ENCODE peak calls at places on chromosomes 11 and 22, in nine cellular contexts. A is H1, L is transverse colon, M is sigmoid colon, G is spleen, I is stomach, O is breast epithelium, X is K562, E is HCT116. D is an unnamed sample.

GRCh38 chr11:61978703-61979661 is 11.5 kb upstream of the FTH1 start:
- DNase-seq in I (no peak), M (no peak), X (peak), O (peak), A (no peak), L (no peak), G (peak), E (no peak), D (peak)

GRCh38 chr11:72224587-72225410 is at the start of gene INPPL1:
- DNase-seq in G (peak), X (peak), E (no peak), I (peak), L (peak), M (peak), A (peak), O (no peak), D (no peak)

GRCh38 chr11:67310246-67311050 is 7.1 kb downstream of the SSH3 start:
- DNase-seq in X (no peak), G (peak), M (no peak), I (peak), E (no peak), L (no peak), O (peak), A (no peak), D (no peak)

GRCh38 chr11:68191661-68192579 is 21.2 kb downstream of the KMT5B start:
- DNase-seq in L (no peak), I (no peak), E (no peak), G (no peak), O (no peak), M (no peak), X (no peak), A (no peak), D (no peak)

GRCh38 chr22:33971561-33971961 is 51.3 kb upstream of the LARGE1 start:
- DNase-seq in E (no peak), M (no peak), X (no peak), L (no peak), I (no peak), G (no peak), A (no peak), O (no peak), D (no peak)

GRCh38 chr22:50481440-50482106 is at the start of gene ADM2:
- DNase-seq in G (peak), E (no peak), A (peak), O (no peak), I (peak), M (no peak), X (peak), L (peak), D (no peak)

GRCh38 chr11:70410276-70410675 is 11.9 kb downstream of the CTTN start:
- DNase-seq in I (no peak), G (no peak), E (no peak), M (no peak), A (no peak), O (no peak), X (no peak), L (no peak), D (no peak)

GRCh38 chr11:36363361-36364272 is 67.5 kb downstream of the PRR5L start:
- DNase-seq in X (no peak), O (no peak), M (no peak), G (no peak), I (no peak), A (peak), E (no peak), L (no peak), D (no peak)

GRCh38 chr11:36509265-36509664 is 807 bp downstream of the TRAF6 start:
- DNase-seq in G (no peak), O (no peak), M (no peak), E (no peak), A (no peak), X (peak), L (no peak), I (no peak), D (no peak)

GRCh38 chr11:93700830-93701229 is 39.3 kb downstream of the CEP295 start:
- DNase-seq in G (no peak), I (no peak), O (no peak), M (no peak), A (no peak), X (no peak), E (no peak), L (no peak), D (no peak)

GRCh38 chr11:56331861-56332491 is 13.9 kb upstream of the OR8K1 start:
- DNase-seq in A (no peak), X (no peak), I (no peak), M (no peak), O (no peak), E (no peak), L (peak), G (no peak), D (no peak)

GRCh38 chr22:38921126-38921525 is 36.3 kb upstream of the APOBEC3A start:
- DNase-seq in G (no peak), E (peak), A (no peak), I (peak), O (no peak), X (no peak), M (no peak), L (peak), D (no peak)

GRCh38 chr11:96116341-96116740 is 192.4 kb upstream of the MTMR2 start:
- DNase-seq in O (no peak), M (no peak), G (no peak), X (no peak), E (no peak), L (no peak), A (no peak), I (no peak), D (no peak)

DNA sequence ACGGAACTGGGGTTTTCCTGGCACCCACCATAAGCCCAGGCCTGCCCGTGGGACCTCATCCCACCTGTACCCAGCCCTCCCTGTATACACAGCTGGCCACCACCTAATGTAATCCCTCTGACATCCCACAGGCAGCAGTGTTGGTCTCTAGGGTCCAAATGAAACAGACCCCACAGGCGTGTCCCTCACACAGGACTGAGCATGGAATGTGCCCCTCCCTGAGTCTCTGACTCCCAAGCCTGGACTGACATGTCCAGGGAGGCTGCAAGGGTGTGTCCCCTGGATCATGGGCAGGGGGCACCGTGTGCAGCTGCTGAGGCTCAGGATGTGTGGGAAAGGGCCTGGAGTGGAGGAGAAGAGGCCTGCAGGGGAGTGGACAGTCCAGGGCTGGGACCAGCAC is 50.6 kb upstream of the PPARA start:
- DNase-seq in X (no peak), A (no peak), M (no peak), L (no peak), E (no peak), I (no peak), G (no peak), O (no peak), D (no peak)
- TF ChIP-seq POLR2AphosphoS5 in X (no peak), A (no peak), M (no peak), L (no peak), E (peak), I (no peak), G (no peak), O (no peak), D (no peak)

GRCh38 chr22:36192601-36193000 is 9.0 kb downstream of the APOL4 start:
- DNase-seq in E (no peak), X (no peak), G (no peak), L (no peak), A (no peak), O (no peak), M (no peak), I (no peak), D (no peak)
- H3K27ac ChIP-seq in E (no peak), X (no peak), G (no peak), L (no peak), A (no peak), O (peak), M (no peak), I (no peak), D (no peak)

DNA sequence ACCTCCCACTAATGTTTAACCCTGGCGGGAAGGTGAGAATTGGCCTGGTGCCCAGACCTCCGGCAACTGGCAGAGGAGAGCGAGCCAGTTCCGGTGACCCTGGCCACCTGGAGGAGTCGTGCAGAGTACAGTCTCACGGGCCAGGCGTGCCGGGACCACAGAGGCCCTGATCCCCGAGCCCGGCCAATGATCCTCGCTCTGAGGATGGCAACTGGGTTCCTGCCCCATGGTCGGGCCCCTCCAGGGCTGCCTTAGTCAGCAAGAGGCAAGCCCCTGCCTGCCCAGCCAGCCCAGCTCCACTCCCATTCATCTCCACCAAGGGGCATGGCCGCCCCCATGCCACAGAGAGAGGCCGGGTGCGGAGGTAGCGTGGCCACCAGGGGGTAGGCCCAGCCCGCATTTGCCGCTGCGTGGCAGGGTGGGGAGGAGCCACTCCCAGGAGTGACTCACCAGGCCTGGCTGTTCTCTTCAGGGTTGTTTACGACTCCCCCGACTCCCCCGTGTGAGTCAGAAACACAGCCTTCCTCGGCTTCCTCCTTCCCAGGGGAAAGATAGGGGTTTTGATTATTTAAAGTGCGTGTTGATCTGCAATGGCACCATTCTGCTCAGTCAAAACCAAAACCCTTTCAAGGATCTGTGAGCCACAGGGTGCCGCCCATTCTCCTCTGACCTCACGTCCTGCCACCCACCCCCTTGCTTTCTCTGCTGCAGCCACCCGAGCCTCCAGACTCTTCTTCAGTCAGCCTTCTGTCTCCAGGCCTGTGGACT is at the start of gene SLC25A45:
- DNase-seq in L (peak), X (peak), A (peak), M (peak), G (peak), O (peak), E (peak), I (peak), D (peak)
- TF ChIP-seq POLR2A in L (peak), X (peak), A (peak), M (peak), G (peak), O (peak), E (no peak), I (no peak), D (peak)

DNA sequence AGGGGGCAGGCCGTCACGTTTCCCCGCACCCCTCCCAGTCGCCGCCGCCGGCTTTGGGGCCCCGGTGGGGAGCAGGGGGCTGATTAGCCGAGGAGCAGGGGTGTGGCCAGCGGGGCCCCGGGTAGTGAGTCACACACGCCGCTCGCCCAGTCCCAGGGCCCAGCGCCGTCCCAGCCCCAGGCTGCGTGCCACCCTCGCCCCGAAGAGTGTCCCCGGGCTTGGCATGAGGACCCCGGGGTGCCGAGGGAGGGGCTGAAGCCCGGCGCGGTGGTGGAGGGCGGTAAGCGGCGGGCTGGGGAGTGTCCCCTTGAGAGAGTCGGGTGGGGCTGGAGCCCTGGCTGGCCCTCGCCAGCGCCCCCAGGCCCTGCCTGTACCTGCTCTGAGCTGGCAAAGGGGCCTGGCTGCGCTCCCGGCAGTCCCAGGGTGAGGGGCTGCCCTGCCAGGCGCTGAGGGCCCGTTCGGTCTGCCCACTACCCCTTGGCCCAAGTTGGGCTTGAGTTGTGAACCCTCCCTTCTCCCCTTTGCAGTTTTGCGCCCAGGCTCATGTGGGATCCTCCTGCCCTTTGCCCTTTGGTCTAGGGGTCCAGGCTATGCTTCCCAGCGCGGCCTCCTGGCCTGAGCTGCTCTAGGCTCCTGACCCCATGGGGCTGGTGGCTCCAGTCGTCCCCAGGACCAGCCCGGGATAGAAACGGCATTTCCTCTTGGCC is 34.6 kb downstream of the PRDM11 start:
- DNase-seq in L (peak), I (peak), O (peak), E (peak), A (no peak), M (peak), X (peak), G (no peak), D (no peak)
- TF ChIP-seq POLR2AphosphoS5 in L (peak), I (peak), O (no peak), E (peak), A (no peak), M (peak), X (no peak), G (peak), D (no peak)

GRCh38 chr11:27174026-27174425 is 133.4 kb downstream of the BBOX1 start:
- DNase-seq in L (no peak), G (no peak), M (no peak), X (no peak), A (no peak), I (peak), O (peak), E (no peak), D (no peak)
- H3K27ac ChIP-seq in L (no peak), G (no peak), M (no peak), X (no peak), A (no peak), I (no peak), O (peak), E (no peak), D (peak)

GRCh38 chr11:106471273-106471672 is 393.8 kb downstream of the AASDHPPT start:
- DNase-seq in L (no peak), A (no peak), G (no peak), M (no peak), X (no peak), I (no peak), O (no peak), E (no peak), D (no peak)
- TF ChIP-seq POLR2A in L (no peak), A (no peak), G (no peak), M (no peak), X (no peak), I (no peak), O (no peak), E (no peak), D (no peak)

GRCh38 chr22:46682011-46682731 is 55.9 kb downstream of the CERK start:
- DNase-seq in X (no peak), M (no peak), O (no peak), E (no peak), L (no peak), A (no peak), I (no peak), G (no peak), D (no peak)
- TF ChIP-seq POLR2AphosphoS5 in X (no peak), M (no peak), O (no peak), E (no peak), L (no peak), A (no peak), I (no peak), G (peak), D (no peak)

DNA sequence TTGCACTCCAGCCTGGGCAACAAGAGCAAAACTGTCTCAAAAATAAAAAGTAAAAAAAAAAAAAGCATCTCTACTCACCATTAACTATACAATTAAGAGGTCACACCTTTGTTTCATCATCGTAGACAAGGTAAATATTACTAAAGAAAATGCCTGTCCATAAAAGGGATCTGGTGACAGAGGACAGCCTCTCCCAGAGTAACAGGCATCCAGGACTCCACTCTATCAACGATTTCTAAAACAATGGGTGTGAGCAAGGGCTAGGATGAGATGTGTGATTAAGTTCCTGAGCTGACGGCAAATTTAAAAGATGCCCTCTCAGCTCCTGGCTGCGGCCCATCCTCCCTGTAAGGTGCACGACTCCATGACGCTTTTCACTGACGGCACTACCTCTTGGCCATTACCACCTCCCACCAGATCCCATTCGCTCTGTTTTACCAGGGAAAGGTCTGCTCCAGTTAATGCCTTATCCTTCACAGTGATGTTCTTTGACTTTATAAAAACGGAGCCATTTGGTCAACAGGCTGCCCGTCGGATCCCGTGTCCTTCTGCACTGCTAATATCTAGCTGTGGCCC is 2.3 kb upstream of the TMEM45B start:
- DNase-seq in G (no peak), O (no peak), X (no peak), E (no peak), A (no peak), M (no peak), I (no peak), L (no peak), D (no peak)
- H3K27ac ChIP-seq in G (no peak), O (no peak), X (no peak), E (no peak), A (no peak), M (no peak), I (no peak), L (no peak), D (no peak)

GRCh38 chr11:20258496-20258895 is 98.2 kb upstream of the DBX1 start:
- DNase-seq in M (no peak), O (no peak), L (no peak), G (no peak), X (no peak), E (no peak), A (no peak), I (no peak), D (no peak)

GRCh38 chr11:20259506-20259905 is 99.2 kb upstream of the DBX1 start:
- DNase-seq in L (no peak), X (no peak), E (no peak), G (no peak), O (no peak), I (no peak), M (no peak), A (no peak), D (no peak)

GRCh38 chr11:20256925-20257324 is 96.7 kb upstream of the DBX1 start:
- DNase-seq in O (no peak), M (no peak), L (no peak), A (no peak), I (no peak), X (no peak), E (no peak), G (no peak), D (no peak)

GRCh38 chr11:20261526-20261925 is 101.3 kb upstream of the DBX1 start:
- DNase-seq in O (no peak), A (no peak), E (no peak), I (no peak), X (no peak), L (no peak), M (no peak), G (no peak), D (no peak)

DNA sequence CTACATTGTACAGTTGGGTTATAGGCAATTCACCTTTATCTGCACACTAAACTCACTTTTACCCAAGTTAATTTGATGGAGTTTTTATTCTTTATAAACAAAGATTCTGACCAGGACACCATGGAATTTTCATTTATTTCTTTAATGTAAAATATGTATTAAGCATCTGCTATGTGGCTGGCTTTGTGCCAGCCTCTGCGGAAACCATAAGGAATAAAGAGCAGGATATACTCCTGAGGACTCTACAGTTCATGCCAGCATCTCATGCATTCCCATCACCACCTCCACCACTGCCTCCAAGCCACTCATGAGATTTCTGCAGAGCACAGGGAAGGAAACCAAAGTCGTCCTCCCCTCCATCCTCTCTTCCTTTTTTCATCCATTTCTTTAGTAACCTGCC is 100.0 kb upstream of the DBX1 start:
- DNase-seq in M (no peak), O (no peak), A (no peak), X (no peak), L (no peak), E (no peak), I (no peak), G (no peak), D (no peak)
- TF ChIP-seq POLR2A in M (no peak), O (no peak), A (no peak), X (no peak), L (no peak), E (no peak), I (no peak), G (no peak), D (no peak)

DNA sequence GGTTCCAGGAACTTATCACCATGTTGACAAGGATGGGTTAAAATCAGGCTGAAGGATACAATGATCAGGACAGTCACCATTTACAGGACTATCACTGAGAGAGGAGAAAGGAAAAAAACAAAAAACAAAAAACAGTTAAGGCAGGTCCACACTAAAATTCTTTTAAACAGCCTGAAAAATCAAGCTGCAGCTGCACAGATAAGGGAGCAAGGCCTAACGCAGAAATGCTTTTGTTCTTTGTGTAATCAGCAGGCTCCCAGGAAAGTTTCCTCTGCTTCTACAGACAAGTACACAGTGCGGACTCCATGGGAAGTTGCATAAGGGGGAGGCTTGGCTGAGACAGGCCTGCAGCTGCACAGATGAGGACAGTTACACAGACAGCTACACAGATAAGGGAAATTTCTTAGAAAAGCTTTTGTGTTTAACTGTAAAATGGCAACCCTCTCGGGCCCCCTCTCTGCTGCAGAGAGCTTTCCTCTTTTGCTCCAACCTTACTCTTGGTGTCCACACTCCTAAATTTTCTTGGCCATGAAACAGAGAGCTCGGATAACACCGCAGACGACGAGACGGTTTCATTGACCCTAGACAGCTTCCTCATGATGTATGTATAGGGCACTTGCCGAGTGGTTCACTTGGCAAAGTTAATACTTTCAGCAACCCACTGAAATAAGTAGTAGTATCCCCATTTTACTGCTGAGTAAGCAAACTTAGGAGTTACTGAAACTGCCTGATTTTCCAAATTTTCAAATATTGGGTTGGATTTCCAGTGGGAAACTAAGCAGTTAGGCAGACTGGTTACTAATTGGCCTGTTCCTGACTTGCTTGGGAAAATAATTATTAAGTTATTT is 45.5 kb downstream of the PIWIL3 start:
- DNase-seq in E (no peak), A (no peak), O (no peak), G (no peak), M (no peak), X (peak), I (no peak), L (no peak), D (no peak)
- TF ChIP-seq POLR2AphosphoS5 in E (no peak), A (no peak), O (no peak), G (no peak), M (no peak), X (peak), I (no peak), L (no peak), D (no peak)

D was measured in suprapubic skin.